ENCODE peak calls at places on chromosomes 11 and 22, in four cellular contexts. X, D, T and B are unnamed samples.

GRCh38 chr22:43554259-43554636 is 142.4 kb downstream of the MPPED1 start:
- DNase-seq in X (no peak), D (no peak), T (no peak), B (no peak)

GRCh38 chr22:39718206-39718605 is 147.7 kb downstream of the CACNA1I start:
- DNase-seq in T (no peak), X (no peak), D (no peak), B (no peak)

GRCh38 chr11:73314121-73314948 is 6.3 kb downstream of the ARHGEF17 start:
- DNase-seq in X (peak), D (peak), T (no peak), B (no peak)

GRCh38 chr11:87722756-87723599 is 452.3 kb downstream of the RAB38 start:
- DNase-seq in D (peak), T (no peak), X (peak), B (no peak)

GRCh38 chr22:39618996-39619530 is 48.5 kb downstream of the CACNA1I start:
- DNase-seq in T (no peak), D (no peak), X (no peak), B (no peak)

GRCh38 chr11:133163463-133164419 is 368.6 kb downstream of the OPCML start:
- DNase-seq in X (peak), T (no peak), D (peak), B (no peak)

GRCh38 chr11:133040289-133040893 is 491.9 kb downstream of the OPCML start:
- DNase-seq in X (no peak), D (no peak), T (no peak), B (no peak)

GRCh38 chr11:68550485-68550817 is 89.9 kb downstream of the PPP6R3 start:
- DNase-seq in X (peak), T (no peak), D (no peak), B (no peak)

GRCh38 chr11:6677018-6677417 is 6.1 kb downstream of the MRPL17 start:
- DNase-seq in D (no peak), T (no peak), X (no peak), B (no peak)

GRCh38 chr22:21009638-21010425 is 5.1 kb upstream of the P2RX6 start:
- DNase-seq in T (no peak), D (no peak), X (peak), B (no peak)

GRCh38 chr11:93719310-93719709 is 22.0 kb downstream of the TAF1D start:
- DNase-seq in X (no peak), T (no peak), D (no peak), B (no peak)

GRCh38 chr22:44147821-44148574 is 32.7 kb upstream of the PARVG start:
- DNase-seq in T (no peak), X (no peak), D (no peak), B (no peak)

GRCh38 chr11:21654091-21654490 is 538.8 kb upstream of the ANO5 start:
- DNase-seq in T (no peak), X (no peak), D (no peak), B (no peak)

GRCh38 chr11:129657866-129658557 is 157.6 kb upstream of the TMEM45B start:
- DNase-seq in X (no peak), T (no peak), D (no peak), B (no peak)

GRCh38 chr22:27113211-27114030 is 456.0 kb downstream of the MIAT start:
- DNase-seq in D (peak), X (peak), T (no peak), B (peak)

GRCh38 chr11:40514124-40514523 is 945.3 kb downstream of the LRRC4C start:
- DNase-seq in D (no peak), T (no peak), X (no peak), B (no peak)

GRCh38 chr11:101082813-101083212 is 46.8 kb downstream of the PGR start:
- DNase-seq in T (no peak), X (no peak), D (no peak), B (no peak)

GRCh38 chr11:127018683-127019279 is 18.2 kb upstream of the KIRREL3 start:
- DNase-seq in X (no peak), D (no peak), T (no peak), B (no peak)

GRCh38 chr22:28943501-28943879 is 60.1 kb downstream of the ZNRF3 start:
- DNase-seq in T (no peak), D (no peak), X (no peak), B (no peak)

GRCh38 chr22:48459859-48460823 is 1367.5 kb downstream of the BRD1 start:
- DNase-seq in T (no peak), D (no peak), X (no peak), B (no peak)

GRCh38 chr11:78791254-78791653 is 216.6 kb upstream of the NARS2 start:
- DNase-seq in D (no peak), T (no peak), X (no peak), B (no peak)

GRCh38 chr11:112732031-112732430 is 229.2 kb upstream of the NCAM1 start:
- DNase-seq in T (no peak), D (no peak), X (no peak), B (no peak)

GRCh38 chr11:67071420-67072284 is 15.0 kb downstream of the RHOD start:
- DNase-seq in T (peak), X (peak), D (peak), B (peak)

GRCh38 chr11:74280494-74280893 is 30.9 kb downstream of the P4HA3 start:
- DNase-seq in X (no peak), D (no peak), T (no peak), B (no peak)

GRCh38 chr11:6402561-6402981 is 12.3 kb downstream of the SMPD1 start:
- DNase-seq in X (no peak), T (peak), D (no peak), B (no peak)

GRCh38 chr22:44881624-44882023 is 128.2 kb downstream of the PHF21B start:
- DNase-seq in D (no peak), T (no peak), X (no peak), B (no peak)

GRCh38 chr11:57515332-57516060 is at the start of gene SLC43A1:
- DNase-seq in T (peak), X (peak), D (no peak), B (peak)